ENCODE peak calls at places on chromosomes 11 and 22, in eight cellular contexts. U, I, D, K, X, N, Y and E are unnamed samples.

GRCh38 chr11:67044496-67044895 is 12.2 kb upstream of the RHOD start:
- DNase-seq in I (no peak), N (no peak), Y (no peak), D (no peak), X (no peak), U (no peak), K (no peak), E (no peak)

GRCh38 chr22:25111579-25112517 is 87.8 kb upstream of the CRYBB3 start:
- DNase-seq in U (no peak), D (no peak), Y (no peak), K (peak; percentile 7), X (no peak), I (no peak), N (no peak), E (no peak)

GRCh38 chr11:67468056-67468455 is 995 bp downstream of the TMEM134 start:
- DNase-seq in I (peak; percentile 65), K (peak; percentile 36), D (no peak), Y (no peak), U (no peak), X (no peak), N (no peak), E (no peak)

GRCh38 chr11:34344410-34345011 is 13.3 kb downstream of the ABTB2 start:
- DNase-seq in X (no peak), U (no peak), D (no peak), I (no peak), Y (no peak), N (no peak), K (no peak), E (no peak)

GRCh38 chr22:27210111-27210739 is 552.8 kb downstream of the MIAT start:
- DNase-seq in K (no peak), U (no peak), Y (no peak), X (no peak), I (no peak), D (no peak), N (no peak), E (no peak)

GRCh38 chr22:47010211-47010610 is 247.8 kb downstream of the TBC1D22A start:
- DNase-seq in N (no peak), K (no peak), U (no peak), I (no peak), X (no peak), D (no peak), Y (no peak), E (no peak)

GRCh38 chr22:24190566-24191208 is 9.4 kb downstream of the SUSD2 start:
- DNase-seq in U (no peak), D (no peak), X (no peak), N (no peak), I (no peak), K (no peak), Y (no peak), E (no peak)

GRCh38 chr11:126352934-126353801 is 2.3 kb upstream of the ST3GAL4 start:
- DNase-seq in U (no peak), X (no peak), K (peak; percentile 90), Y (no peak), I (no peak), D (peak; percentile 64), N (peak; percentile 64), E (no peak)

GRCh38 chr11:96037267-96037990 is 113.5 kb upstream of the MTMR2 start:
- DNase-seq in K (peak; percentile 90), I (no peak), D (no peak), U (no peak), X (no peak), Y (no peak), N (no peak), E (no peak)

GRCh38 chr11:73577496-73577917 is 20.4 kb downstream of the FAM168A start:
- DNase-seq in I (no peak), X (no peak), U (no peak), K (peak; percentile 63), N (no peak), Y (no peak), D (peak; percentile 68), E (no peak)

GRCh38 chr11:94639901-94640721 is 72.9 kb downstream of the PIWIL4 start:
- DNase-seq in Y (no peak), N (no peak), D (no peak), I (no peak), K (no peak), U (no peak), X (no peak), E (no peak)

GRCh38 chr22:39688186-39688768 is 117.7 kb downstream of the CACNA1I start:
- DNase-seq in I (no peak), K (no peak), D (no peak), X (no peak), N (no peak), Y (no peak), U (no peak), E (no peak)

GRCh38 chr11:2584812-2585565 is 114.8 kb downstream of the KCNQ1OT1 start:
- DNase-seq in U (no peak), X (no peak), K (no peak), N (no peak), I (peak; percentile 2), Y (peak; percentile 62), D (no peak), E (no peak)

GRCh38 chr11:35413568-35413967 is 5.8 kb downstream of the SLC1A2 start:
- DNase-seq in U (no peak), D (no peak), K (no peak), I (no peak), N (no peak), Y (no peak), X (no peak), E (no peak)

GRCh38 chr11:95282337-95282751 is 51.3 kb upstream of the SESN3 start:
- DNase-seq in N (no peak), X (no peak), U (no peak), D (no peak), K (peak; percentile 79), I (no peak), Y (no peak), E (no peak)

GRCh38 chr11:9260182-9261146 is 4.7 kb downstream of the DENND5A start:
- DNase-seq in Y (no peak), I (no peak), D (no peak), N (no peak), K (peak; percentile 33), X (no peak), U (no peak), E (no peak)

GRCh38 chr11:120945042-120945441 is 78.9 kb upstream of the TBCEL start:
- DNase-seq in I (no peak), K (no peak), Y (no peak), D (no peak), U (no peak), N (no peak), X (no peak), E (no peak)